ENCODE peak calls at places on chromosomes 13 and 19, in six cellular contexts. One of them, this sample, is unnamed.

GRCh38 chr19:39516270-39516669 is 1.3 kb downstream of the SELENOV start:
- DNase-seq in K562: no peak
- DNase-seq in HepG2: no peak
- DNase-seq in HCT116: no peak
- DNase-seq in H1: no peak
- DNase-seq in T47D: no peak
- DNase-seq in this sample: no peak

GRCh38 chr19:2333807-2334211 is 5.3 kb downstream of the SPPL2B start:
- DNase-seq in H1: no peak
- DNase-seq in K562: no peak
- DNase-seq in HCT116: no peak
- DNase-seq in HepG2: no peak
- DNase-seq in T47D: no peak
- DNase-seq in this sample: no peak

GRCh38 chr13:106372199-106373160 is 163.0 kb downstream of the EFNB2 start:
- DNase-seq in T47D: no peak
- DNase-seq in HepG2: no peak
- DNase-seq in HCT116: no peak
- DNase-seq in H1: no peak
- DNase-seq in K562: no peak
- DNase-seq in this sample: no peak

GRCh38 chr13:19519049-19519448 is 42.3 kb downstream of the TPTE2 start:
- DNase-seq in T47D: no peak
- DNase-seq in H1: no peak
- DNase-seq in HepG2: no peak
- DNase-seq in K562: no peak
- DNase-seq in HCT116: no peak
- DNase-seq in this sample: no peak

GRCh38 chr13:29849071-29849541 is 1.3 kb downstream of the UBL3 start:
- DNase-seq in H1: no peak
- DNase-seq in T47D: peak; percentile 43
- DNase-seq in HCT116: no peak
- DNase-seq in HepG2: peak; percentile 13
- DNase-seq in K562: no peak
- DNase-seq in this sample: peak; percentile 38

GRCh38 chr13:111491021-111491420 is 170.6 kb downstream of the TEX29 start:
- DNase-seq in H1: no peak
- DNase-seq in HCT116: no peak
- DNase-seq in HepG2: no peak
- DNase-seq in K562: no peak
- DNase-seq in T47D: no peak
- DNase-seq in this sample: no peak

GRCh38 chr19:19387108-19387507 is 18.4 kb upstream of the GATAD2A start:
- DNase-seq in HepG2: no peak
- DNase-seq in K562: no peak
- DNase-seq in HCT116: no peak
- DNase-seq in H1: no peak
- DNase-seq in T47D: no peak
- DNase-seq in this sample: no peak

GRCh38 chr13:98285317-98285716 is 108.2 kb upstream of the RNF113B start:
- DNase-seq in T47D: no peak
- DNase-seq in H1: no peak
- DNase-seq in HepG2: no peak
- DNase-seq in K562: no peak
- DNase-seq in HCT116: no peak
- DNase-seq in this sample: peak; percentile 39

GRCh38 chr19:56252699-56253422 is 19.7 kb upstream of the EDDM13 start:
- DNase-seq in HCT116: peak; percentile 70
- DNase-seq in T47D: peak; percentile 88
- DNase-seq in H1: peak; percentile 73
- DNase-seq in HepG2: peak; percentile 35
- DNase-seq in K562: peak; percentile 81
- DNase-seq in this sample: peak; percentile 74

GRCh38 chr13:113182046-113182445 is 23.6 kb downstream of the PROZ start:
- DNase-seq in K562: no peak
- DNase-seq in HCT116: no peak
- DNase-seq in T47D: no peak
- DNase-seq in H1: no peak
- DNase-seq in HepG2: no peak
- DNase-seq in this sample: no peak

GRCh38 chr13:79442221-79442620 is 36.2 kb upstream of the RBM26 start:
- DNase-seq in T47D: no peak
- DNase-seq in H1: no peak
- DNase-seq in K562: no peak
- DNase-seq in HepG2: no peak
- DNase-seq in HCT116: no peak
- DNase-seq in this sample: no peak

GRCh38 chr13:20624213-20624612 is 57.3 kb downstream of the IFT88 start:
- DNase-seq in H1: no peak
- DNase-seq in HepG2: peak; percentile 6
- DNase-seq in T47D: no peak
- DNase-seq in K562: no peak
- DNase-seq in HCT116: no peak
- DNase-seq in this sample: no peak

GRCh38 chr13:48892311-48892710 is 83.4 kb upstream of the FNDC3A start:
- DNase-seq in K562: no peak
- DNase-seq in T47D: no peak
- DNase-seq in HepG2: peak; percentile 14
- DNase-seq in H1: no peak
- DNase-seq in HCT116: peak; percentile 59
- DNase-seq in this sample: no peak

GRCh38 chr13:97328222-97328790 is 105.7 kb upstream of the RAP2A start:
- DNase-seq in HepG2: no peak
- DNase-seq in H1: peak; percentile 71
- DNase-seq in HCT116: no peak
- DNase-seq in K562: no peak
- DNase-seq in T47D: peak; percentile 12
- DNase-seq in this sample: no peak

GRCh38 chr13:78816592-78816991 is 157.6 kb upstream of the OBI1 start:
- DNase-seq in HepG2: no peak
- DNase-seq in HCT116: no peak
- DNase-seq in H1: no peak
- DNase-seq in K562: peak; percentile 28
- DNase-seq in T47D: no peak
- DNase-seq in this sample: no peak

GRCh38 chr13:34166406-34166805 is 348.5 kb downstream of the RFC3 start:
- DNase-seq in H1: no peak
- DNase-seq in HepG2: no peak
- DNase-seq in HCT116: no peak
- DNase-seq in T47D: no peak
- DNase-seq in K562: no peak
- DNase-seq in this sample: no peak

GRCh38 chr13:99505814-99506269 is 4.6 kb downstream of the TM9SF2 start:
- DNase-seq in H1: no peak
- DNase-seq in HCT116: no peak
- DNase-seq in HepG2: no peak
- DNase-seq in T47D: no peak
- DNase-seq in K562: no peak
- DNase-seq in this sample: peak; percentile 20

GRCh38 chr13:30466358-30466714 is 600 bp upstream of the HMGB1 start:
- DNase-seq in H1: no peak
- DNase-seq in HCT116: no peak
- DNase-seq in K562: no peak
- DNase-seq in HepG2: no peak
- DNase-seq in T47D: no peak
- DNase-seq in this sample: no peak

GRCh38 chr13:109809216-109809890 is 23.0 kb upstream of the IRS2 start:
- DNase-seq in T47D: no peak
- DNase-seq in HCT116: no peak
- DNase-seq in K562: no peak
- DNase-seq in H1: no peak
- DNase-seq in HepG2: no peak
- DNase-seq in this sample: no peak

GRCh38 chr13:44032801-44033200 is 153.1 kb downstream of the LACC1 start:
- DNase-seq in HepG2: no peak
- DNase-seq in T47D: no peak
- DNase-seq in K562: no peak
- DNase-seq in H1: no peak
- DNase-seq in HCT116: no peak
- DNase-seq in this sample: no peak

GRCh38 chr13:51451467-51452390 is 1.1 kb downstream of the INTS6 start:
- DNase-seq in HCT116: peak; percentile 36
- DNase-seq in K562: peak; percentile 71
- DNase-seq in T47D: peak; percentile 73
- DNase-seq in HepG2: peak; percentile 54
- DNase-seq in H1: peak; percentile 29
- DNase-seq in this sample: peak; percentile 81

GRCh38 chr13:52010890-52011689 is at the start of gene ATP7B:
- DNase-seq in T47D: no peak
- DNase-seq in HCT116: no peak
- DNase-seq in H1: no peak
- DNase-seq in K562: peak; percentile 29
- DNase-seq in HepG2: peak; percentile 49
- DNase-seq in this sample: peak; percentile 57

GRCh38 chr13:104984296-104984818 is 1551.1 kb downstream of the EFNB2 start:
- DNase-seq in H1: no peak
- DNase-seq in T47D: peak; percentile 16
- DNase-seq in K562: no peak
- DNase-seq in HCT116: no peak
- DNase-seq in HepG2: no peak
- DNase-seq in this sample: peak; percentile 8

GRCh38 chr13:86892330-86892729 is 778.8 kb upstream of the SLITRK5 start:
- DNase-seq in T47D: no peak
- DNase-seq in HCT116: no peak
- DNase-seq in H1: no peak
- DNase-seq in HepG2: no peak
- DNase-seq in K562: no peak
- DNase-seq in this sample: no peak

GRCh38 chr19:10238172-10238783 is 7.1 kb upstream of the S1PR2 start:
- DNase-seq in HCT116: no peak
- DNase-seq in K562: no peak
- DNase-seq in T47D: no peak
- DNase-seq in H1: no peak
- DNase-seq in HepG2: peak; percentile 83
- DNase-seq in this sample: no peak

GRCh38 chr19:34232566-34233481 is 21.5 kb upstream of the GARRE1 start:
- DNase-seq in T47D: no peak
- DNase-seq in K562: peak; percentile 34
- DNase-seq in HepG2: peak; percentile 56
- DNase-seq in H1: no peak
- DNase-seq in HCT116: peak; percentile 57
- DNase-seq in this sample: no peak

GRCh38 chr19:8221161-8221560 is 12.0 kb downstream of the CERS4 start:
- DNase-seq in T47D: peak; percentile 79
- DNase-seq in K562: no peak
- DNase-seq in HepG2: no peak
- DNase-seq in H1: no peak
- DNase-seq in HCT116: no peak
- DNase-seq in this sample: no peak

GRCh38 chr13:36014763-36015162 is 116.4 kb downstream of the DCLK1 start:
- DNase-seq in HCT116: no peak
- DNase-seq in K562: no peak
- DNase-seq in T47D: no peak
- DNase-seq in H1: no peak
- DNase-seq in HepG2: no peak
- DNase-seq in this sample: no peak

GRCh38 chr19:5369962-5370367 is 29.4 kb upstream of the PTPRS start:
- DNase-seq in K562: peak; percentile 75
- DNase-seq in H1: peak; percentile 33
- DNase-seq in T47D: peak; percentile 57
- DNase-seq in HepG2: peak; percentile 39
- DNase-seq in HCT116: no peak
- DNase-seq in this sample: peak; percentile 70

GRCh38 chr19:41882568-41883462 is at the start of gene ARHGEF1:
- DNase-seq in H1: no peak
- DNase-seq in K562: peak; percentile 79
- DNase-seq in T47D: no peak
- DNase-seq in HCT116: no peak
- DNase-seq in HepG2: no peak
- DNase-seq in this sample: peak; percentile 89

GRCh38 chr13:77595166-77595810 is 59.8 kb downstream of the SCEL start:
- DNase-seq in HepG2: no peak
- DNase-seq in K562: no peak
- DNase-seq in T47D: no peak
- DNase-seq in HCT116: no peak
- DNase-seq in H1: no peak
- DNase-seq in this sample: no peak

GRCh38 chr13:77596777-77597176 is 61.3 kb downstream of the SCEL start:
- DNase-seq in K562: no peak
- DNase-seq in HCT116: no peak
- DNase-seq in HepG2: no peak
- DNase-seq in T47D: no peak
- DNase-seq in H1: no peak
- DNase-seq in this sample: no peak

GRCh38 chr13:77599351-77599750 is 63.8 kb downstream of the SCEL start:
- DNase-seq in H1: no peak
- DNase-seq in K562: no peak
- DNase-seq in T47D: no peak
- DNase-seq in HCT116: no peak
- DNase-seq in HepG2: no peak
- DNase-seq in this sample: no peak
- TF ChIP-seq JUND in H1: no peak
- TF ChIP-seq JUND in K562: no peak
- TF ChIP-seq JUND in T47D: no peak
- TF ChIP-seq JUND in HCT116: no peak
- TF ChIP-seq JUND in HepG2: no peak
- TF ChIP-seq JUND in this sample: no peak

DNA sequence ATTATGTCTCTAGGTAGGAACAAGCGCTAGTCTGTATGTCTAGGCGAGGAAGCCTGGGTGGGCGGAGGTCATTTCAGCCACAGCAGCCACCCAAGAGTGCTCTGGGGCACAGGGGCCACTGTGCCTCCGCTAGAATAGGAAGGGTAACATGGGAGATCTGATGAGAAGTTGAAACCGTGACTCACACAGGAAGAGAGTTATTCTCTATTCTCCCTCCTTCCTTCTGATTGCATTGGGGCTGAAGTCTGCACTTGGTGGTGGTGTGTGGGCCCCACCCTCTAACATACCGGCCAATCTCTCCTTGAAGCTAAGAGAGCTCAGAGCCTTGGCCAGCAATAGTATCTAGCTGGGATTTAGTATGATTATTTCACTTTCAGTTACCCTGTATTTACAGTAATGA is 20.3 kb upstream of the GGACT start:
- DNase-seq in K562: peak; percentile 81
- DNase-seq in HepG2: no peak
- DNase-seq in T47D: no peak
- DNase-seq in H1: no peak
- DNase-seq in HCT116: no peak
- DNase-seq in this sample: no peak
- TF ChIP-seq JUND in K562: peak; percentile 81
- TF ChIP-seq JUND in HepG2: no peak
- TF ChIP-seq JUND in T47D: no peak
- TF ChIP-seq JUND in H1: no peak
- TF ChIP-seq JUND in HCT116: no peak
- TF ChIP-seq JUND in this sample: no peak

GRCh38 chr19:16030964-16031871 is 45.1 kb upstream of the TPM4 start:
- DNase-seq in HepG2: no peak
- DNase-seq in HCT116: no peak
- DNase-seq in K562: no peak
- DNase-seq in H1: no peak
- DNase-seq in T47D: no peak
- DNase-seq in this sample: peak; percentile 3
- TF ChIP-seq JUND in HepG2: no peak
- TF ChIP-seq JUND in HCT116: no peak
- TF ChIP-seq JUND in K562: no peak
- TF ChIP-seq JUND in H1: no peak
- TF ChIP-seq JUND in T47D: no peak
- TF ChIP-seq JUND in this sample: no peak

GRCh38 chr13:93736111-93736510 is 509.5 kb downstream of the GPC6 start:
- DNase-seq in H1: no peak
- DNase-seq in HepG2: no peak
- DNase-seq in HCT116: no peak
- DNase-seq in T47D: no peak
- DNase-seq in K562: no peak
- DNase-seq in this sample: no peak
- TF ChIP-seq JUND in H1: no peak
- TF ChIP-seq JUND in HepG2: no peak
- TF ChIP-seq JUND in HCT116: no peak
- TF ChIP-seq JUND in T47D: no peak
- TF ChIP-seq JUND in K562: no peak
- TF ChIP-seq JUND in this sample: no peak

GRCh38 chr19:18280247-18281081 is 958 bp downstream of the JUND start:
- DNase-seq in H1: no peak
- DNase-seq in T47D: peak; percentile 79
- DNase-seq in HepG2: peak; percentile 52
- DNase-seq in HCT116: no peak
- DNase-seq in K562: peak; percentile 85
- DNase-seq in this sample: peak; percentile 85
- TF ChIP-seq JUND in H1: no peak
- TF ChIP-seq JUND in T47D: no peak
- TF ChIP-seq JUND in HepG2: no peak
- TF ChIP-seq JUND in HCT116: no peak
- TF ChIP-seq JUND in K562: no peak
- TF ChIP-seq JUND in this sample: no peak

This sample was measured in SK-N-SH.